ENCODE peak calls at places on chromosomes 1 and 21, in seven cellular contexts. One of them, this sample, is unnamed.
A peak's percentile ranks its signal among the peaks of the same experiment; 100 is the strongest.

GRCh38 chr1:15618685-15619525 is 1.6 kb downstream of the DDI2 start:
- DNase-seq in Peyer's patch: no peak
- DNase-seq in SJSA1: no peak
- DNase-seq in lung: no peak
- DNase-seq in psoas muscle: no peak
- DNase-seq in heart right ventricle: no peak
- DNase-seq in tibial artery: no peak
- DNase-seq in this sample: peak; percentile 23

GRCh38 chr21:41678944-41679343 is 87.9 kb downstream of the RIPK4 start:
- DNase-seq in Peyer's patch: peak; percentile 44
- DNase-seq in SJSA1: peak; percentile 99
- DNase-seq in lung: peak; percentile 97
- DNase-seq in psoas muscle: peak; percentile 91
- DNase-seq in heart right ventricle: peak; percentile 89
- DNase-seq in tibial artery: peak; percentile 88
- DNase-seq in this sample: peak; percentile 97

GRCh38 chr1:116990612-116991151 is 10.9 kb upstream of the CD101 start:
- DNase-seq in Peyer's patch: no peak
- DNase-seq in SJSA1: peak; percentile 77
- DNase-seq in lung: peak; percentile 45
- DNase-seq in psoas muscle: peak; percentile 92
- DNase-seq in heart right ventricle: peak; percentile 85
- DNase-seq in tibial artery: peak; percentile 77
- DNase-seq in this sample: peak; percentile 47

GRCh38 chr1:154730251-154730650 is 122.3 kb upstream of the ADAR start:
- DNase-seq in Peyer's patch: no peak
- DNase-seq in SJSA1: peak; percentile 75
- DNase-seq in lung: no peak
- DNase-seq in psoas muscle: no peak
- DNase-seq in heart right ventricle: peak; percentile 70
- DNase-seq in tibial artery: no peak
- DNase-seq in this sample: no peak

GRCh38 chr1:7256526-7256925 is 471.3 kb downstream of the CAMTA1 start:
- DNase-seq in Peyer's patch: no peak
- DNase-seq in SJSA1: no peak
- DNase-seq in lung: no peak
- DNase-seq in psoas muscle: no peak
- DNase-seq in heart right ventricle: no peak
- DNase-seq in tibial artery: no peak
- DNase-seq in this sample: peak; percentile 3

GRCh38 chr1:235270625-235271024 is 57.4 kb downstream of the ARID4B start:
- DNase-seq in Peyer's patch: no peak
- DNase-seq in SJSA1: no peak
- DNase-seq in lung: no peak
- DNase-seq in psoas muscle: no peak
- DNase-seq in heart right ventricle: no peak
- DNase-seq in tibial artery: no peak
- DNase-seq in this sample: no peak

GRCh38 chr1:212228591-212229119 is 56.6 kb upstream of the PPP2R5A start:
- DNase-seq in Peyer's patch: no peak
- DNase-seq in SJSA1: no peak
- DNase-seq in lung: peak; percentile 71
- DNase-seq in psoas muscle: no peak
- DNase-seq in heart right ventricle: no peak
- DNase-seq in tibial artery: no peak
- DNase-seq in this sample: no peak

GRCh38 chr1:8598060-8598724 is 219.2 kb downstream of the RERE start:
- DNase-seq in Peyer's patch: no peak
- DNase-seq in SJSA1: no peak
- DNase-seq in lung: no peak
- DNase-seq in psoas muscle: no peak
- DNase-seq in heart right ventricle: peak; percentile 46
- DNase-seq in tibial artery: peak; percentile 36
- DNase-seq in this sample: peak; percentile 48

GRCh38 chr1:230123280-230124186 is 56.5 kb downstream of the GALNT2 start:
- DNase-seq in Peyer's patch: no peak
- DNase-seq in SJSA1: no peak
- DNase-seq in lung: no peak
- DNase-seq in psoas muscle: no peak
- DNase-seq in heart right ventricle: no peak
- DNase-seq in tibial artery: no peak
- DNase-seq in this sample: no peak

GRCh38 chr1:66350001-66350547 is 183.9 kb upstream of the SGIP1 start:
- DNase-seq in Peyer's patch: peak; percentile 74
- DNase-seq in SJSA1: peak; percentile 89
- DNase-seq in lung: no peak
- DNase-seq in psoas muscle: no peak
- DNase-seq in heart right ventricle: peak; percentile 64
- DNase-seq in tibial artery: no peak
- DNase-seq in this sample: no peak

GRCh38 chr1:111990878-111991760 is 1.7 kb upstream of the KCND3 start:
- DNase-seq in Peyer's patch: no peak
- DNase-seq in SJSA1: no peak
- DNase-seq in lung: peak; percentile 85
- DNase-seq in psoas muscle: peak; percentile 87
- DNase-seq in heart right ventricle: peak; percentile 77
- DNase-seq in tibial artery: peak; percentile 51
- DNase-seq in this sample: peak; percentile 69

GRCh38 chr1:198601936-198602889 is 36.6 kb upstream of the PTPRC start:
- DNase-seq in Peyer's patch: no peak
- DNase-seq in SJSA1: no peak
- DNase-seq in lung: no peak
- DNase-seq in psoas muscle: no peak
- DNase-seq in heart right ventricle: no peak
- DNase-seq in tibial artery: no peak
- DNase-seq in this sample: no peak

GRCh38 chr1:66750578-66750977 is 1.7 kb upstream of the DYNLT5 start:
- DNase-seq in Peyer's patch: no peak
- DNase-seq in SJSA1: no peak
- DNase-seq in lung: no peak
- DNase-seq in psoas muscle: no peak
- DNase-seq in heart right ventricle: no peak
- DNase-seq in tibial artery: no peak
- DNase-seq in this sample: no peak

GRCh38 chr1:198494658-198495103 is 45.8 kb downstream of the ATP6V1G3 start:
- DNase-seq in Peyer's patch: no peak
- DNase-seq in SJSA1: no peak
- DNase-seq in lung: no peak
- DNase-seq in psoas muscle: peak; percentile 28
- DNase-seq in heart right ventricle: no peak
- DNase-seq in tibial artery: no peak
- DNase-seq in this sample: no peak

GRCh38 chr1:27070390-27071048 is 57.9 kb upstream of the TENT5B start:
- DNase-seq in Peyer's patch: no peak
- DNase-seq in SJSA1: no peak
- DNase-seq in lung: no peak
- DNase-seq in psoas muscle: no peak
- DNase-seq in heart right ventricle: no peak
- DNase-seq in tibial artery: no peak
- DNase-seq in this sample: no peak

GRCh38 chr1:17451731-17452130 is 12.3 kb upstream of the RCC2 start:
- DNase-seq in Peyer's patch: no peak
- DNase-seq in SJSA1: no peak
- DNase-seq in lung: no peak
- DNase-seq in psoas muscle: no peak
- DNase-seq in heart right ventricle: no peak
- DNase-seq in tibial artery: no peak
- DNase-seq in this sample: no peak

GRCh38 chr1:193431265-193431977 is 245.0 kb upstream of the B3GALT2 start:
- DNase-seq in Peyer's patch: no peak
- DNase-seq in SJSA1: no peak
- DNase-seq in lung: no peak
- DNase-seq in psoas muscle: no peak
- DNase-seq in heart right ventricle: no peak
- DNase-seq in tibial artery: no peak
- DNase-seq in this sample: peak; percentile 69

GRCh38 chr1:29906927-29907326 is 670.6 kb downstream of the PTPRU start:
- DNase-seq in Peyer's patch: no peak
- DNase-seq in SJSA1: no peak
- DNase-seq in lung: no peak
- DNase-seq in psoas muscle: no peak
- DNase-seq in heart right ventricle: no peak
- DNase-seq in tibial artery: no peak
- DNase-seq in this sample: no peak

GRCh38 chr21:18529253-18529652 is 125.7 kb upstream of the TMPRSS15 start:
- DNase-seq in Peyer's patch: no peak
- DNase-seq in SJSA1: no peak
- DNase-seq in lung: no peak
- DNase-seq in psoas muscle: no peak
- DNase-seq in heart right ventricle: no peak
- DNase-seq in tibial artery: no peak
- DNase-seq in this sample: no peak

GRCh38 chr1:76074321-76075187 is at the start of gene ST6GALNAC3:
- DNase-seq in Peyer's patch: peak; percentile 71
- DNase-seq in SJSA1: peak; percentile 75
- DNase-seq in lung: peak; percentile 79
- DNase-seq in psoas muscle: peak; percentile 82
- DNase-seq in heart right ventricle: peak; percentile 65
- DNase-seq in tibial artery: peak; percentile 68
- DNase-seq in this sample: peak; percentile 81

GRCh38 chr1:15727021-15727420 is 9.0 kb upstream of the SLC25A34 start:
- DNase-seq in Peyer's patch: no peak
- DNase-seq in SJSA1: no peak
- DNase-seq in lung: no peak
- DNase-seq in psoas muscle: peak; percentile 52
- DNase-seq in heart right ventricle: no peak
- DNase-seq in tibial artery: no peak
- DNase-seq in this sample: no peak

GRCh38 chr1:218171302-218171893 is 113.7 kb upstream of the RRP15 start:
- DNase-seq in Peyer's patch: no peak
- DNase-seq in SJSA1: no peak
- DNase-seq in lung: no peak
- DNase-seq in psoas muscle: no peak
- DNase-seq in heart right ventricle: no peak
- DNase-seq in tibial artery: no peak
- DNase-seq in this sample: no peak

GRCh38 chr1:180633092-180634045 is 1.5 kb downstream of the XPR1 start:
- DNase-seq in Peyer's patch: no peak
- DNase-seq in SJSA1: no peak
- DNase-seq in lung: no peak
- DNase-seq in psoas muscle: no peak
- DNase-seq in heart right ventricle: no peak
- DNase-seq in tibial artery: no peak
- DNase-seq in this sample: no peak

GRCh38 chr1:180630408-180631196 is 1.2 kb upstream of the XPR1 start:
- DNase-seq in Peyer's patch: no peak
- DNase-seq in SJSA1: no peak
- DNase-seq in lung: no peak
- DNase-seq in psoas muscle: no peak
- DNase-seq in heart right ventricle: no peak
- DNase-seq in tibial artery: no peak
- DNase-seq in this sample: no peak

GRCh38 chr1:180632326-180633088 is 685 bp downstream of the XPR1 start:
- DNase-seq in Peyer's patch: peak; percentile 63
- DNase-seq in SJSA1: peak; percentile 56
- DNase-seq in lung: peak; percentile 63
- DNase-seq in psoas muscle: peak; percentile 83
- DNase-seq in heart right ventricle: peak; percentile 49
- DNase-seq in tibial artery: no peak
- DNase-seq in this sample: peak; percentile 64

GRCh38 chr1:180631766-180632325 is at the start of gene XPR1:
- DNase-seq in Peyer's patch: peak; percentile 99
- DNase-seq in SJSA1: peak; percentile 99
- DNase-seq in lung: peak; percentile 99
- DNase-seq in psoas muscle: peak; percentile 98
- DNase-seq in heart right ventricle: peak; percentile 99
- DNase-seq in tibial artery: peak; percentile 97
- DNase-seq in this sample: peak; percentile 99

GRCh38 chr1:180631197-180631765 is 541 bp upstream of the XPR1 start:
- DNase-seq in Peyer's patch: no peak
- DNase-seq in SJSA1: no peak
- DNase-seq in lung: no peak
- DNase-seq in psoas muscle: no peak
- DNase-seq in heart right ventricle: no peak
- DNase-seq in tibial artery: no peak
- DNase-seq in this sample: no peak
- H3K27ac ChIP-seq in Peyer's patch: peak overlapping the region; percentile 94
- H3K27ac ChIP-seq in SJSA1: no peak overlapping the region
- H3K27ac ChIP-seq in lung: peak overlapping the region; percentile 64
- H3K27ac ChIP-seq in psoas muscle: peak overlapping the region; percentile 51
- H3K27ac ChIP-seq in heart right ventricle: peak overlapping the region; percentile 46
- H3K27ac ChIP-seq in tibial artery: peak overlapping the region; percentile 86
- H3K27ac ChIP-seq in this sample: no peak overlapping the region

DNA sequence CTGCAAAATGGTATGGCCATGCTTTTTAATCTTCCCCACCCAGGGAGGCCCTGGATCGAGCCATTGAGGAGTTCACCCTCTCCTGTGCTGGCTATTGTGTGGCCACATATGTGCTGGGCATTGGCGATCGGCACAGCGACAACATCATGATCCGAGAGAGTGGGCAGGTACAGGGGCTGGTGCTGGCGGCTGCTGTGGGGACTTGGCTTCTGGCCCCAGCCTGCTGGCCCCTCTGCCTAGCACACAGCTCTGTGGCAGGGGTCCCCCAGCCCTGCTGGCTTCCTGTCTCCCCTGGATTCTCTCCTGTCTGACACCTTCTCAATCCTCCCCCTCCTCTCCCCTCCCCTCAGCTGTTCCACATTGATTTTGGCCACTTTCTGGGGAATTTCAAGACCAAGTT is 72.4 kb downstream of the PIK3CD start:
- DNase-seq in Peyer's patch: no peak
- DNase-seq in SJSA1: no peak
- DNase-seq in lung: no peak
- DNase-seq in psoas muscle: no peak
- DNase-seq in heart right ventricle: no peak
- DNase-seq in tibial artery: no peak
- DNase-seq in this sample: no peak
- H3K27ac ChIP-seq in Peyer's patch: no peak overlapping the region
- H3K27ac ChIP-seq in SJSA1: no peak overlapping the region
- H3K27ac ChIP-seq in lung: no peak overlapping the region
- H3K27ac ChIP-seq in psoas muscle: no peak overlapping the region
- H3K27ac ChIP-seq in heart right ventricle: no peak overlapping the region
- H3K27ac ChIP-seq in tibial artery: no peak overlapping the region
- H3K27ac ChIP-seq in this sample: no peak overlapping the region

GRCh38 chr1:19454265-19455198 is 30.8 kb downstream of the CAPZB start:
- DNase-seq in Peyer's patch: no peak
- DNase-seq in SJSA1: no peak
- DNase-seq in lung: no peak
- DNase-seq in psoas muscle: no peak
- DNase-seq in heart right ventricle: no peak
- DNase-seq in tibial artery: no peak
- DNase-seq in this sample: no peak
- H3K27ac ChIP-seq in Peyer's patch: peak overlapping the region; percentile 77
- H3K27ac ChIP-seq in SJSA1: no peak overlapping the region
- H3K27ac ChIP-seq in lung: peak overlapping the region; percentile 49
- H3K27ac ChIP-seq in psoas muscle: peak overlapping the region; percentile 13
- H3K27ac ChIP-seq in heart right ventricle: peak overlapping the region; percentile 90
- H3K27ac ChIP-seq in tibial artery: peak overlapping the region; percentile 89
- H3K27ac ChIP-seq in this sample: peak overlapping the region; percentile 39

GRCh38 chr1:38352869-38353268 is 306.3 kb upstream of the POU3F1 start:
- DNase-seq in Peyer's patch: no peak
- DNase-seq in SJSA1: no peak
- DNase-seq in lung: no peak
- DNase-seq in psoas muscle: no peak
- DNase-seq in heart right ventricle: no peak
- DNase-seq in tibial artery: no peak
- DNase-seq in this sample: no peak
- H3K27ac ChIP-seq in Peyer's patch: no peak overlapping the region
- H3K27ac ChIP-seq in SJSA1: no peak overlapping the region
- H3K27ac ChIP-seq in lung: no peak overlapping the region
- H3K27ac ChIP-seq in psoas muscle: no peak overlapping the region
- H3K27ac ChIP-seq in heart right ventricle: no peak overlapping the region
- H3K27ac ChIP-seq in tibial artery: no peak overlapping the region
- H3K27ac ChIP-seq in this sample: no peak overlapping the region

GRCh38 chr1:32393136-32393535 is 1.1 kb downstream of the BSDC1 start:
- DNase-seq in Peyer's patch: no peak
- DNase-seq in SJSA1: no peak
- DNase-seq in lung: no peak
- DNase-seq in psoas muscle: no peak
- DNase-seq in heart right ventricle: no peak
- DNase-seq in tibial artery: no peak
- DNase-seq in this sample: no peak
- H3K27ac ChIP-seq in Peyer's patch: no peak overlapping the region
- H3K27ac ChIP-seq in SJSA1: no peak overlapping the region
- H3K27ac ChIP-seq in lung: no peak overlapping the region
- H3K27ac ChIP-seq in psoas muscle: peak overlapping the region; percentile 93
- H3K27ac ChIP-seq in heart right ventricle: peak overlapping the region; percentile 91
- H3K27ac ChIP-seq in tibial artery: peak overlapping the region; percentile 95
- H3K27ac ChIP-seq in this sample: no peak overlapping the region

This sample was measured in colonic mucosa.